ENCODE peak calls at places on chromosome 2, in eight cellular contexts. One of them, this sample, is unnamed.

GRCh38 chr2:216572582-216573578 is 60.3 kb upstream of the IGFBP2 start:
- DNase-seq in body of pancreas: peak
- DNase-seq in heart left ventricle: peak
- DNase-seq in tibial nerve: peak
- DNase-seq in AG09309: peak
- DNase-seq in left ventricle myocardium inferior: peak
- DNase-seq in cardiac muscle cell: no peak
- DNase-seq in fibroblast of lung: peak
- DNase-seq in this sample: no peak

GRCh38 chr2:216113572-216113971 is 4.4 kb downstream of the XRCC5 start:
- DNase-seq in body of pancreas: no peak
- DNase-seq in heart left ventricle: no peak
- DNase-seq in tibial nerve: no peak
- DNase-seq in AG09309: no peak
- DNase-seq in left ventricle myocardium inferior: no peak
- DNase-seq in cardiac muscle cell: no peak
- DNase-seq in fibroblast of lung: no peak
- DNase-seq in this sample: no peak

GRCh38 chr2:20485989-20486388 is 39.1 kb downstream of the RHOB start:
- DNase-seq in body of pancreas: no peak
- DNase-seq in heart left ventricle: no peak
- DNase-seq in tibial nerve: no peak
- DNase-seq in AG09309: no peak
- DNase-seq in left ventricle myocardium inferior: no peak
- DNase-seq in cardiac muscle cell: no peak
- DNase-seq in fibroblast of lung: no peak
- DNase-seq in this sample: no peak

GRCh38 chr2:240387669-240388358 is 47.6 kb upstream of the GPC1 start:
- DNase-seq in body of pancreas: peak
- DNase-seq in heart left ventricle: peak
- DNase-seq in tibial nerve: peak
- DNase-seq in AG09309: peak
- DNase-seq in left ventricle myocardium inferior: peak
- DNase-seq in cardiac muscle cell: no peak
- DNase-seq in fibroblast of lung: peak
- DNase-seq in this sample: peak

GRCh38 chr2:65678779-65679394 is 246.5 kb upstream of the SPRED2 start:
- DNase-seq in body of pancreas: no peak
- DNase-seq in heart left ventricle: no peak
- DNase-seq in tibial nerve: no peak
- DNase-seq in AG09309: no peak
- DNase-seq in left ventricle myocardium inferior: no peak
- DNase-seq in cardiac muscle cell: no peak
- DNase-seq in fibroblast of lung: no peak
- DNase-seq in this sample: no peak

GRCh38 chr2:2229898-2230817 is 100.9 kb downstream of the MYT1L start:
- DNase-seq in body of pancreas: peak
- DNase-seq in heart left ventricle: peak
- DNase-seq in tibial nerve: no peak
- DNase-seq in AG09309: no peak
- DNase-seq in left ventricle myocardium inferior: peak
- DNase-seq in cardiac muscle cell: peak
- DNase-seq in fibroblast of lung: no peak
- DNase-seq in this sample: no peak

GRCh38 chr2:40281021-40281940 is 170.6 kb downstream of the SLC8A1 start:
- DNase-seq in body of pancreas: no peak
- DNase-seq in heart left ventricle: peak
- DNase-seq in tibial nerve: no peak
- DNase-seq in AG09309: peak
- DNase-seq in left ventricle myocardium inferior: no peak
- DNase-seq in cardiac muscle cell: peak
- DNase-seq in fibroblast of lung: peak
- DNase-seq in this sample: no peak

GRCh38 chr2:53475766-53476165 is 291.8 kb upstream of the CHAC2 start:
- DNase-seq in body of pancreas: no peak
- DNase-seq in heart left ventricle: no peak
- DNase-seq in tibial nerve: no peak
- DNase-seq in AG09309: no peak
- DNase-seq in left ventricle myocardium inferior: no peak
- DNase-seq in cardiac muscle cell: no peak
- DNase-seq in fibroblast of lung: no peak
- DNase-seq in this sample: no peak

GRCh38 chr2:202060218-202060617 is 12.8 kb upstream of the KIAA2012 start:
- DNase-seq in body of pancreas: no peak
- DNase-seq in heart left ventricle: no peak
- DNase-seq in tibial nerve: no peak
- DNase-seq in AG09309: no peak
- DNase-seq in left ventricle myocardium inferior: no peak
- DNase-seq in cardiac muscle cell: no peak
- DNase-seq in fibroblast of lung: no peak
- DNase-seq in this sample: no peak

GRCh38 chr2:190862591-190862991 is 18.0 kb upstream of the GLS start:
- DNase-seq in body of pancreas: no peak
- DNase-seq in heart left ventricle: no peak
- DNase-seq in tibial nerve: no peak
- DNase-seq in AG09309: peak
- DNase-seq in left ventricle myocardium inferior: no peak
- DNase-seq in cardiac muscle cell: no peak
- DNase-seq in fibroblast of lung: no peak
- DNase-seq in this sample: no peak

GRCh38 chr2:73341039-73341438 is 44.6 kb upstream of the ALMS1 start:
- DNase-seq in body of pancreas: no peak
- DNase-seq in heart left ventricle: no peak
- DNase-seq in tibial nerve: no peak
- DNase-seq in AG09309: no peak
- DNase-seq in left ventricle myocardium inferior: no peak
- DNase-seq in cardiac muscle cell: no peak
- DNase-seq in fibroblast of lung: no peak
- DNase-seq in this sample: no peak

GRCh38 chr2:203077458-203077857 is 62.8 kb downstream of the NBEAL1 start:
- DNase-seq in body of pancreas: no peak
- DNase-seq in heart left ventricle: no peak
- DNase-seq in tibial nerve: no peak
- DNase-seq in AG09309: peak
- DNase-seq in left ventricle myocardium inferior: no peak
- DNase-seq in cardiac muscle cell: no peak
- DNase-seq in fibroblast of lung: peak
- DNase-seq in this sample: no peak

GRCh38 chr2:61135510-61135909 is 26.5 kb upstream of the C2orf74 start:
- DNase-seq in body of pancreas: no peak
- DNase-seq in heart left ventricle: no peak
- DNase-seq in tibial nerve: no peak
- DNase-seq in AG09309: peak
- DNase-seq in left ventricle myocardium inferior: no peak
- DNase-seq in cardiac muscle cell: peak
- DNase-seq in fibroblast of lung: peak
- DNase-seq in this sample: no peak

GRCh38 chr2:11315074-11315705 is 29.2 kb downstream of the ROCK2 start:
- DNase-seq in body of pancreas: no peak
- DNase-seq in heart left ventricle: no peak
- DNase-seq in tibial nerve: no peak
- DNase-seq in AG09309: no peak
- DNase-seq in left ventricle myocardium inferior: no peak
- DNase-seq in cardiac muscle cell: no peak
- DNase-seq in fibroblast of lung: no peak
- DNase-seq in this sample: no peak

DNA sequence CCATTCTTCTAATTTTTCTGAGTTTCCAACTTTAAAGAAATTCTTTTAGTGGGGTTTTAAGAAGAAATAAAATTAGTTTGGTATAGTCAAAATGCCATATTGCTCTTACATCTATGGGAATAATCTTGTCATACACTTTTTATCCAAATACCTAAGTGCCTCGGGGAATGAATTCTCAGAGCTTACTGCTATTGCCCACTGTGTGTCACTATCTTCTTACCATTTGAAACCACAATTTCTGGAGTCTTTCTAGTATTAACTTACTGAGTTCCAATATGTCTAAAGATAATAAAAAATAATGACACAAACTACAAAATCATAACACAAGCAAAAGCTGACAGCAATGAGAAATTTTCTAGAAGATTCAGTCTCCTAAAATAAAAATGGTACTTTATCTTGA is 23.7 kb upstream of the DNAH6 start:
- DNase-seq in body of pancreas: no peak
- DNase-seq in heart left ventricle: no peak
- DNase-seq in tibial nerve: no peak
- DNase-seq in AG09309: no peak
- DNase-seq in left ventricle myocardium inferior: no peak
- DNase-seq in cardiac muscle cell: no peak
- DNase-seq in fibroblast of lung: no peak
- DNase-seq in this sample: no peak
- TF ChIP-seq CTCF in body of pancreas: no peak
- TF ChIP-seq CTCF in heart left ventricle: no peak
- TF ChIP-seq CTCF in tibial nerve: no peak
- TF ChIP-seq CTCF in AG09309: no peak
- TF ChIP-seq CTCF in left ventricle myocardium inferior: no peak
- TF ChIP-seq CTCF in cardiac muscle cell: no peak
- TF ChIP-seq CTCF in fibroblast of lung: peak
- TF ChIP-seq CTCF in this sample: peak

GRCh38 chr2:138327967-138328366 is 173.6 kb upstream of the SPOPL start:
- DNase-seq in body of pancreas: no peak
- DNase-seq in heart left ventricle: no peak
- DNase-seq in tibial nerve: no peak
- DNase-seq in AG09309: no peak
- DNase-seq in left ventricle myocardium inferior: no peak
- DNase-seq in cardiac muscle cell: no peak
- DNase-seq in fibroblast of lung: no peak
- DNase-seq in this sample: no peak

GRCh38 chr2:138321458-138321857 is 180.1 kb upstream of the SPOPL start:
- DNase-seq in body of pancreas: peak
- DNase-seq in heart left ventricle: no peak
- DNase-seq in tibial nerve: no peak
- DNase-seq in AG09309: no peak
- DNase-seq in left ventricle myocardium inferior: no peak
- DNase-seq in cardiac muscle cell: no peak
- DNase-seq in fibroblast of lung: no peak
- DNase-seq in this sample: no peak

GRCh38 chr2:138323382-138324067 is 178.0 kb upstream of the SPOPL start:
- DNase-seq in body of pancreas: no peak
- DNase-seq in heart left ventricle: no peak
- DNase-seq in tibial nerve: no peak
- DNase-seq in AG09309: no peak
- DNase-seq in left ventricle myocardium inferior: no peak
- DNase-seq in cardiac muscle cell: no peak
- DNase-seq in fibroblast of lung: no peak
- DNase-seq in this sample: no peak

GRCh38 chr2:138319616-138320015 is 182.0 kb upstream of the SPOPL start:
- DNase-seq in body of pancreas: no peak
- DNase-seq in heart left ventricle: no peak
- DNase-seq in tibial nerve: no peak
- DNase-seq in AG09309: no peak
- DNase-seq in left ventricle myocardium inferior: no peak
- DNase-seq in cardiac muscle cell: no peak
- DNase-seq in fibroblast of lung: no peak
- DNase-seq in this sample: no peak

GRCh38 chr2:138324068-138324771 is 177.3 kb upstream of the SPOPL start:
- DNase-seq in body of pancreas: peak
- DNase-seq in heart left ventricle: no peak
- DNase-seq in tibial nerve: no peak
- DNase-seq in AG09309: no peak
- DNase-seq in left ventricle myocardium inferior: no peak
- DNase-seq in cardiac muscle cell: no peak
- DNase-seq in fibroblast of lung: no peak
- DNase-seq in this sample: no peak
- TF ChIP-seq CTCF in body of pancreas: no peak
- TF ChIP-seq CTCF in heart left ventricle: no peak
- TF ChIP-seq CTCF in tibial nerve: no peak
- TF ChIP-seq CTCF in AG09309: no peak
- TF ChIP-seq CTCF in left ventricle myocardium inferior: no peak
- TF ChIP-seq CTCF in cardiac muscle cell: no peak
- TF ChIP-seq CTCF in fibroblast of lung: no peak
- TF ChIP-seq CTCF in this sample: no peak

DNA sequence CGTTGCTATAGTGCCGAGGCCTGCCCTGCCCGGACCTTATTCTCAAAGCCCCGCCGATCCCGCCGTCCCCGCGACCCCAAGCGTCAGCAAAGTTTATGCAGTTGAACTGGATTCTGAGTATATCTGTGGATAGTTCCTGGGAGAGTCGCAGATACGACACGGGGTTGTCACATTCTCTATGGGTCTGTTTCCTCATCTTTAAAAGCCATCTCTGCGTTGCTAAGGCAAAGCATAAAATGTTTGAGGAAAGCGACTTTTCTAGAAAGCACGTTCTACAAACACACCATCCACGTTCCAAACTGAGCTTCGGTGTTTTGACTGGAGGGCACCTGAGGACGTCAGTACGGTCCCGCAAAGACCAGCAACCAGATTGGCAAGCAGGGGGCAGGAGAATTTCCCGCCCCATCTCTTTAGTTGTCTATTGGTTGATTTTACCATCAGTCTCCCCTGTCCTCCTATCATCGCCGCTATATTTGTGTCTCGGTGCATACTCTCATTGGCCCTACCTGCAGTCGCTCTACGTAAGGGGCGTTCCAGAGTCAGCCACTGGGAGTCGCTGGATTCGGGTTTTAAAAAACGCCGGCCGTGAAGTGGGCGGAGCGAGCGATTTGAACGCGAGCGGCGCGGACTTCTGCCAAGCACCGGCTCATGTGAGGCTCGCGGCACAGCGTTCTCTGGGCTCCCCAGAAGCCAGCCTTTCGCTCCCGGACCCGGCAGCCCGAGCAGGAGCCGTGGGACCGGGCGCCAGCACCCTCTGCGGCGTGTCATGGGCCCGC is at the start of gene CENPA:
- DNase-seq in body of pancreas: peak
- DNase-seq in heart left ventricle: peak
- DNase-seq in tibial nerve: peak
- DNase-seq in AG09309: peak
- DNase-seq in left ventricle myocardium inferior: peak
- DNase-seq in cardiac muscle cell: peak
- DNase-seq in fibroblast of lung: peak
- DNase-seq in this sample: peak
- TF ChIP-seq CTCF in body of pancreas: peak
- TF ChIP-seq CTCF in heart left ventricle: no peak
- TF ChIP-seq CTCF in tibial nerve: peak
- TF ChIP-seq CTCF in AG09309: no peak
- TF ChIP-seq CTCF in left ventricle myocardium inferior: peak
- TF ChIP-seq CTCF in cardiac muscle cell: peak
- TF ChIP-seq CTCF in fibroblast of lung: peak
- TF ChIP-seq CTCF in this sample: peak

GRCh38 chr2:188983427-188984101 is 9.4 kb downstream of the COL3A1 start:
- DNase-seq in body of pancreas: no peak
- DNase-seq in heart left ventricle: no peak
- DNase-seq in tibial nerve: no peak
- DNase-seq in AG09309: no peak
- DNase-seq in left ventricle myocardium inferior: no peak
- DNase-seq in cardiac muscle cell: peak
- DNase-seq in fibroblast of lung: peak
- DNase-seq in this sample: no peak
- TF ChIP-seq CTCF in body of pancreas: no peak
- TF ChIP-seq CTCF in heart left ventricle: peak
- TF ChIP-seq CTCF in tibial nerve: peak
- TF ChIP-seq CTCF in AG09309: peak
- TF ChIP-seq CTCF in left ventricle myocardium inferior: peak
- TF ChIP-seq CTCF in cardiac muscle cell: peak
- TF ChIP-seq CTCF in fibroblast of lung: peak
- TF ChIP-seq CTCF in this sample: peak

GRCh38 chr2:178479275-178479616 is 846 bp upstream of the FKBP7 start:
- DNase-seq in body of pancreas: no peak
- DNase-seq in heart left ventricle: no peak
- DNase-seq in tibial nerve: no peak
- DNase-seq in AG09309: no peak
- DNase-seq in left ventricle myocardium inferior: no peak
- DNase-seq in cardiac muscle cell: no peak
- DNase-seq in fibroblast of lung: no peak
- DNase-seq in this sample: no peak
- TF ChIP-seq CTCF in body of pancreas: peak
- TF ChIP-seq CTCF in heart left ventricle: no peak
- TF ChIP-seq CTCF in tibial nerve: no peak
- TF ChIP-seq CTCF in AG09309: no peak
- TF ChIP-seq CTCF in left ventricle myocardium inferior: no peak
- TF ChIP-seq CTCF in cardiac muscle cell: no peak
- TF ChIP-seq CTCF in fibroblast of lung: no peak
- TF ChIP-seq CTCF in this sample: peak

This sample was measured in osteocyte.